ENCODE peak calls at places on chromosomes 16 and 17, in four cellular contexts. F, V, X and O are unnamed samples.

GRCh38 chr16:82738699-82739098 is 111.9 kb downstream of the CDH13 start:
- DNase-seq in F (no peak), X (no peak), V (no peak), O (no peak)

GRCh38 chr17:68378202-68379149 is 78.8 kb downstream of the WIPI1 start:
- DNase-seq in X (peak), F (peak), V (no peak), O (peak)

GRCh38 chr17:68288375-68288774 is 2.6 kb downstream of the SLC16A6 start:
- DNase-seq in F (no peak), X (no peak), V (no peak), O (no peak)

GRCh38 chr17:61699694-61700093 is 108.7 kb upstream of the NACA2 start:
- DNase-seq in X (no peak), V (no peak), F (no peak), O (no peak)

GRCh38 chr17:18093616-18094408 is 6.1 kb downstream of the DRG2 start:
- DNase-seq in V (no peak), F (no peak), X (no peak), O (peak)

GRCh38 chr16:89565506-89566372 is 5.3 kb downstream of the RPL13 start:
- DNase-seq in X (no peak), F (peak), V (peak), O (peak)

GRCh38 chr16:21097151-21097550 is 53.5 kb downstream of the DNAH3 start:
- DNase-seq in V (no peak), F (no peak), X (no peak), O (peak)

GRCh38 chr17:79420318-79421243 is 190.3 kb downstream of the RBFOX3 start:
- DNase-seq in F (no peak), X (peak), V (no peak), O (peak)

GRCh38 chr17:38892083-38892482 is 22.2 kb downstream of the LASP1 start:
- DNase-seq in V (no peak), F (no peak), X (no peak), O (no peak)

GRCh38 chr17:29115906-29116651 is 64.1 kb downstream of the MYO18A start:
- DNase-seq in F (no peak), V (peak), X (no peak), O (peak)

GRCh38 chr16:83501481-83501880 is 306.3 kb upstream of the HSBP1 start:
- DNase-seq in X (no peak), F (no peak), V (no peak), O (no peak)

GRCh38 chr17:77831497-77832179 is 126.9 kb upstream of the TNRC6C start:
- DNase-seq in X (no peak), F (no peak), V (no peak), O (peak)

GRCh38 chr16:13992976-13993375 is 73.0 kb downstream of the ERCC4 start:
- DNase-seq in F (no peak), V (no peak), X (no peak), O (no peak)

GRCh38 chr17:77425791-77426641 is 285.2 kb downstream of the SEC14L1 start:
- DNase-seq in X (no peak), F (no peak), V (no peak), O (no peak)

GRCh38 chr16:2825899-2826298 is 4.2 kb upstream of the ZG16B start:
- DNase-seq in V (no peak), F (no peak), X (no peak), O (no peak)

GRCh38 chr16:89197033-89197632 is 3.2 kb downstream of the SLC22A31 start:
- DNase-seq in X (no peak), V (no peak), F (no peak), O (no peak)

GRCh38 chr17:71472809-71473789 is 647.7 kb upstream of the SOX9 start:
- DNase-seq in V (no peak), F (no peak), X (peak), O (peak)

GRCh38 chr17:61457226-61457983 is 5.2 kb downstream of the TBX4 start:
- DNase-seq in X (no peak), V (no peak), F (no peak), O (no peak)

GRCh38 chr17:78933959-78934568 is 8.9 kb upstream of the TIMP2 start:
- DNase-seq in X (peak), V (no peak), F (peak), O (peak)

GRCh38 chr16:2779978-2780898 is 3.2 kb upstream of the ELOB start:
- DNase-seq in V (no peak), X (no peak), F (peak), O (no peak)

GRCh38 chr16:24440296-24440695 is 99.1 kb upstream of the RBBP6 start:
- DNase-seq in F (no peak), V (no peak), X (no peak), O (no peak)

GRCh38 chr16:53036066-53036465 is 16.6 kb downstream of the CHD9NB start:
- DNase-seq in V (no peak), F (no peak), X (no peak), O (no peak)

GRCh38 chr16:19130852-19131808 is 17.4 kb downstream of the ITPRIPL2 start:
- DNase-seq in V (no peak), X (peak), F (peak), O (peak)